ENCODE peak calls at places on chromosomes 4 and X, in six cellular contexts. One of them, this sample, is unnamed.

GRCh38 chr4:109722357-109722756 is 7.5 kb downstream of the PLA2G12A start:
- DNase-seq in NB4: no peak
- DNase-seq in AG09309: no peak
- DNase-seq in GM12864: no peak
- DNase-seq in NCI-H2171: no peak
- DNase-seq in fibroblast of the aortic adventitia: no peak
- DNase-seq in this sample: no peak

GRCh38 chr4:38330321-38330720 is 333.7 kb upstream of the KLF3 start:
- DNase-seq in GM12864: no peak
- DNase-seq in AG09309: no peak
- DNase-seq in fibroblast of the aortic adventitia: no peak
- DNase-seq in NCI-H2171: no peak
- DNase-seq in NB4: no peak
- DNase-seq in this sample: no peak

GRCh38 chr4:8932884-8933283 is 61.2 kb upstream of the HMX1 start:
- DNase-seq in fibroblast of the aortic adventitia: no peak
- DNase-seq in GM12864: no peak
- DNase-seq in NCI-H2171: no peak
- DNase-seq in NB4: no peak
- DNase-seq in AG09309: no peak
- DNase-seq in this sample: no peak

GRCh38 chrX:108199691-108200090 is 108.1 kb downstream of the ATG4A start:
- DNase-seq in fibroblast of the aortic adventitia: peak
- DNase-seq in NCI-H2171: peak
- DNase-seq in NB4: peak
- DNase-seq in AG09309: no peak
- DNase-seq in GM12864: no peak
- DNase-seq in this sample: no peak

GRCh38 chrX:100673397-100673953 is 29.5 kb downstream of the SRPX2 start:
- DNase-seq in GM12864: no peak
- DNase-seq in NB4: no peak
- DNase-seq in AG09309: peak
- DNase-seq in fibroblast of the aortic adventitia: peak
- DNase-seq in NCI-H2171: no peak
- DNase-seq in this sample: no peak

GRCh38 chrX:72269671-72270251 is 7.3 kb downstream of the RPS4X start:
- DNase-seq in GM12864: no peak
- DNase-seq in NB4: peak
- DNase-seq in NCI-H2171: no peak
- DNase-seq in fibroblast of the aortic adventitia: peak
- DNase-seq in AG09309: peak
- DNase-seq in this sample: no peak

GRCh38 chrX:129545408-129545807 is 5.3 kb downstream of the OCRL start:
- DNase-seq in GM12864: no peak
- DNase-seq in AG09309: no peak
- DNase-seq in fibroblast of the aortic adventitia: no peak
- DNase-seq in NB4: no peak
- DNase-seq in NCI-H2171: no peak
- DNase-seq in this sample: no peak

GRCh38 chr4:21543514-21543913 is 405.1 kb downstream of the KCNIP4 start:
- DNase-seq in NCI-H2171: no peak
- DNase-seq in GM12864: no peak
- DNase-seq in NB4: no peak
- DNase-seq in AG09309: no peak
- DNase-seq in fibroblast of the aortic adventitia: no peak
- DNase-seq in this sample: no peak

GRCh38 chr4:111631157-111631999 is 513.9 kb upstream of the FAM241A start:
- DNase-seq in fibroblast of the aortic adventitia: peak
- DNase-seq in AG09309: peak
- DNase-seq in NCI-H2171: peak
- DNase-seq in NB4: peak
- DNase-seq in GM12864: no peak
- DNase-seq in this sample: no peak

GRCh38 chr4:32798471-32798870 is 2078.3 kb downstream of the PCDH7 start:
- DNase-seq in NCI-H2171: no peak
- DNase-seq in AG09309: no peak
- DNase-seq in NB4: no peak
- DNase-seq in fibroblast of the aortic adventitia: no peak
- DNase-seq in GM12864: no peak
- DNase-seq in this sample: no peak

GRCh38 chr4:1713003-1713397 is 881 bp upstream of the SLBP start:
- DNase-seq in GM12864: no peak
- DNase-seq in AG09309: no peak
- DNase-seq in NCI-H2171: no peak
- DNase-seq in NB4: no peak
- DNase-seq in fibroblast of the aortic adventitia: no peak
- DNase-seq in this sample: no peak

GRCh38 chr4:80097395-80098177 is 24.6 kb upstream of the ANTXR2 start:
- DNase-seq in fibroblast of the aortic adventitia: peak
- DNase-seq in GM12864: no peak
- DNase-seq in NB4: no peak
- DNase-seq in AG09309: peak
- DNase-seq in NCI-H2171: peak
- DNase-seq in this sample: no peak

GRCh38 chr4:41455215-41455614 is 82.7 kb upstream of the LIMCH1 start:
- DNase-seq in fibroblast of the aortic adventitia: peak
- DNase-seq in GM12864: no peak
- DNase-seq in AG09309: no peak
- DNase-seq in NCI-H2171: no peak
- DNase-seq in NB4: no peak
- DNase-seq in this sample: no peak

GRCh38 chrX:53080628-53081580 is 1.3 kb upstream of the TSPYL2 start:
- DNase-seq in GM12864: no peak
- DNase-seq in AG09309: no peak
- DNase-seq in NCI-H2171: no peak
- DNase-seq in NB4: no peak
- DNase-seq in fibroblast of the aortic adventitia: peak
- DNase-seq in this sample: no peak

GRCh38 chrX:47562615-47563243 is 1.7 kb downstream of the ARAF start:
- DNase-seq in fibroblast of the aortic adventitia: peak
- DNase-seq in GM12864: no peak
- DNase-seq in AG09309: no peak
- DNase-seq in NB4: peak
- DNase-seq in NCI-H2171: no peak
- DNase-seq in this sample: no peak

GRCh38 chr4:188660796-188661195 is 521.6 kb downstream of the TRIML1 start:
- DNase-seq in NCI-H2171: no peak
- DNase-seq in NB4: no peak
- DNase-seq in AG09309: no peak
- DNase-seq in GM12864: no peak
- DNase-seq in fibroblast of the aortic adventitia: no peak
- DNase-seq in this sample: no peak

GRCh38 chr4:165971446-165971845 is 98.4 kb downstream of the TLL1 start:
- DNase-seq in AG09309: no peak
- DNase-seq in GM12864: no peak
- DNase-seq in fibroblast of the aortic adventitia: no peak
- DNase-seq in NCI-H2171: no peak
- DNase-seq in NB4: no peak
- DNase-seq in this sample: no peak

GRCh38 chr4:37244583-37245390 is at the start of gene NWD2:
- DNase-seq in NB4: no peak
- DNase-seq in GM12864: no peak
- DNase-seq in NCI-H2171: no peak
- DNase-seq in fibroblast of the aortic adventitia: no peak
- DNase-seq in AG09309: no peak
- DNase-seq in this sample: no peak

GRCh38 chr4:17511041-17511949 is 595 bp downstream of the QDPR start:
- DNase-seq in NB4: peak
- DNase-seq in AG09309: no peak
- DNase-seq in GM12864: no peak
- DNase-seq in NCI-H2171: no peak
- DNase-seq in fibroblast of the aortic adventitia: peak
- DNase-seq in this sample: no peak

GRCh38 chr4:10087152-10087791 is 29.3 kb downstream of the WDR1 start:
- DNase-seq in GM12864: no peak
- DNase-seq in fibroblast of the aortic adventitia: no peak
- DNase-seq in NB4: no peak
- DNase-seq in AG09309: no peak
- DNase-seq in NCI-H2171: no peak
- DNase-seq in this sample: no peak

GRCh38 chrX:120308959-120309872 is 2.0 kb downstream of the TMEM255A start:
- DNase-seq in GM12864: peak
- DNase-seq in AG09309: no peak
- DNase-seq in NCI-H2171: peak
- DNase-seq in NB4: peak
- DNase-seq in fibroblast of the aortic adventitia: peak
- DNase-seq in this sample: peak